ENCODE peak calls at places on chromosomes 3 and 15, in five cellular contexts. Q, F, D, G and E are unnamed samples.

GRCh38 chr3:131655076-131655685 is 152.4 kb upstream of the MRPL3 start:
- DNase-seq in Q (no peak), F (no peak), D (no peak), G (no peak), E (no peak)

GRCh38 chr3:17937081-17937480 is 194.7 kb upstream of the TBC1D5 start:
- DNase-seq in Q (no peak), F (no peak), D (no peak), G (no peak), E (no peak)

GRCh38 chr15:68700395-68701123 is 120.1 kb downstream of the ANP32A start:
- DNase-seq in Q (peak), F (peak), D (no peak), G (peak), E (no peak)

GRCh38 chr15:34644061-34644460 is 60.6 kb upstream of the GOLGA8B start:
- DNase-seq in Q (peak), F (peak), D (no peak), G (no peak), E (no peak)

GRCh38 chr3:73669268-73669667 is 44.5 kb upstream of the PDZRN3 start:
- DNase-seq in Q (peak), F (peak), D (no peak), G (no peak), E (peak)

GRCh38 chr15:73685981-73686380 is 1.8 kb downstream of the CD276 start:
- DNase-seq in Q (no peak), F (peak), D (no peak), G (no peak), E (no peak)

GRCh38 chr15:52785672-52786406 is 4.3 kb downstream of the ONECUT1 start:
- DNase-seq in Q (no peak), F (no peak), D (peak), G (no peak), E (no peak)

GRCh38 chr3:58574682-58575081 is 2.5 kb downstream of the FAM107A start:
- DNase-seq in Q (no peak), F (no peak), D (no peak), G (no peak), E (no peak)

GRCh38 chr3:66153961-66154923 is 66.6 kb upstream of the SLC25A26 start:
- DNase-seq in Q (peak), F (no peak), D (no peak), G (no peak), E (no peak)

GRCh38 chr3:53077476-53078220 is 31.8 kb upstream of the SFMBT1 start:
- DNase-seq in Q (no peak), F (no peak), D (no peak), G (no peak), E (no peak)

GRCh38 chr3:34024447-34025240 is 226.2 kb downstream of the PDCD6IP start:
- DNase-seq in Q (no peak), F (no peak), D (no peak), G (no peak), E (no peak)

DNA sequence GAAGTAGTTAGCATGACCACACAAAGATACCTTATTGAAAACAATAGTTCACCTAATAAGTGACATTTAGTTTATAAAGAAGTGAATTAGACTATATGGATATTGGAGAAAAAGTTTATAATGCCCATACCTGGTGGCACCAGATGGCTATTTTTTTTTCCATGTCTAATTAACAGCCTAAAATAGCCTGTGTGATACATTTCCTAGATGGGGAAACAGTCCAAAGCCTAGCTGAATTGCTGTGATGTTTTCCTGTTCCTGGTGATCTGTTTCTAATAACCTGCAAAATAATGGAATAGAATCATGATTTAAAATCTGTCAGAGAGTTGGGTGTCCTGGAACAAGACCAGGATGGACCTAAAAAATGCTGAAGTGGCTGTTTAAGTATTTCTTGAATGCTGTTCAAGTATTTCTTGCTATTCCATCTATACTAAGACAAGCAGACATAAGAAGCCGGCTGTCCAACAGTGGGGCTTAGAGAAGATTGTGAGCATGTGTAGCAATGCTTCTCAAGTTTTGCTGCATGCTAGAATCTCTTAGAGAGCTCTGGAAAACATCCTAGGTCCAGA is 31.3 kb downstream of the LRRC3B start:
- DNase-seq in Q (no peak), F (no peak), D (no peak), G (no peak), E (no peak)
- H2BK120ac ChIP-seq in Q (no peak), F (no peak), D (no peak), G (no peak), E (no peak)

GRCh38 chr15:39364721-39365120 is 216.2 kb upstream of the THBS1 start:
- DNase-seq in Q (no peak), F (no peak), D (no peak), G (no peak), E (no peak)

GRCh38 chr15:39367591-39367990 is 213.3 kb upstream of the THBS1 start:
- DNase-seq in Q (no peak), F (no peak), D (no peak), G (no peak), E (no peak)

GRCh38 chr15:39363761-39364586 is 216.9 kb upstream of the THBS1 start:
- DNase-seq in Q (no peak), F (no peak), D (no peak), G (no peak), E (no peak)

GRCh38 chr15:39365161-39365560 is 215.7 kb upstream of the THBS1 start:
- DNase-seq in Q (peak), F (peak), D (no peak), G (no peak), E (no peak)

DNA sequence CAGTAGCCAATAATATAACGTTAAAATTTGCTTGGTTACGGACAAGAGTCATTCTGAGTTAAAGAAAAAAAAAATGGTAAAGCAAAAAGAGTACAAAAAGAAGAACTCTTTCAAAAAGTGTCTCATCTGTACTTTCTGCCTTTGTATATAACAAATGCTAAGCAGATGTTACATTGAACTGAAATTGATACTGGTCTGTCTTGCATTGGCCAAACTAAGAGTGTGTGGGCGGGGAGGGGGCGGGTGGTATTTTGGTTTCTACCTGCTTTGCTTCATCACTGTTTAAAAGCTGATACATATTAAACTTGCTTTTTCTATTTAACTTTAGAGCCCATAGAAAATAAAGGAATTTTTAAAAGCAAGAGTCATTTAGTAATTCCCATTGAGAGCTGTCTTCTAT is 215.0 kb upstream of the THBS1 start:
- DNase-seq in Q (no peak), F (no peak), D (no peak), G (no peak), E (no peak)
- H3K4me2 ChIP-seq in Q (no peak), F (no peak), D (no peak), G (no peak), E (no peak)

DNA sequence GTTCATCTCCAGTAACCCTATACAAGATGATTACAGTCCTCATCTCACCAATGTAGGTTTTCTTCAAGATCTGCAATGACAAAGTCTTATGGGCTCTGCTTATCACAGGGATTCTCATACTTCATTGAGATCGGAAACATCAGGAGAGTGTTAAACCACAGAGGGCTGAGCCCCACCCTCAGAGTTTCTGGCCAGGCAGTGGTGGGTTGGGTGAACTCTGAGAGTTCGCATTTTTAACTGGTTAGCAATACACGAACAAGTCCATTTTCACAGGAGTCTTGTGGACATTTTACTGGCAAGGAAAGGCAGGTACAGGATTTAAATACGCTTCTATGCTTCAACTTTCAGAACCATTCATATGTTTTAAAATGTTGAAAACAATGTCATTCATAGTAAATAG is 366.7 kb upstream of the ROBO2 start:
- DNase-seq in Q (no peak), F (no peak), D (no peak), G (no peak), E (no peak)
- H2AFZ ChIP-seq in Q (no peak), F (no peak), D (no peak), G (no peak), E (no peak)

GRCh38 chr3:98556164-98557130 is 24.7 kb downstream of the GPR15 start:
- DNase-seq in Q (no peak), F (peak), D (no peak), G (no peak), E (no peak)
- H2BK120ac ChIP-seq in Q (no peak), F (no peak), D (no peak), G (no peak), E (no peak)

GRCh38 chr15:89999676-90000174 is 1.4 kb upstream of the ZNF710 start:
- DNase-seq in Q (peak), F (peak), D (peak), G (no peak), E (no peak)
- H3K4me2 ChIP-seq in Q (peak), F (peak), D (peak), G (peak), E (peak)

DNA sequence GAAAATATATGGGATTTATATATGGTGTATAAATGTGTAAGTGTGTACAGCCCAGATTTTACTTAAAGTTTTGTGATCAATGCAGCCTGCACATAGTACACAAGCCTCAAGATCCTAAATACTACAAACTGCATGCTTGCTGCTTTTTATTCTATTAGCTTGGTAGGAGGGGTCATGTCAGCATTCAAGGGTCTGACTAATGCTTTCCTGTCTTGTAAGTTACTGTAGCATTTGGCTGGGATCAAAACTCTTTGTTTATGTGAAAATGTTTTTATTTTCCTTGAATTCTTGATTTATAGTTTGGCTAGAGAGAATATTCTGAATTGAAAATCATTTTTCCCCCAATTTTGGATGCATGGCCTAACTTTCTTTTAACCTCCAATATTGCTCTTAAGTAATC is 370.9 kb downstream of the NSUN3 start:
- DNase-seq in Q (peak), F (peak), D (no peak), G (no peak), E (no peak)
- H2AFZ ChIP-seq in Q (no peak), F (no peak), D (no peak), G (no peak), E (no peak)

GRCh38 chr15:32956006-32956405 is 238.2 kb downstream of the GREM1 start:
- DNase-seq in Q (peak), F (peak), D (peak), G (no peak), E (no peak)

GRCh38 chr15:32959077-32959476 is 235.4 kb downstream of the FMN1 start:
- DNase-seq in Q (peak), F (peak), D (no peak), G (no peak), E (no peak)

GRCh38 chr15:32952062-32952461 is 234.3 kb downstream of the GREM1 start:
- DNase-seq in Q (peak), F (peak), D (no peak), G (no peak), E (no peak)

GRCh38 chr15:32957219-32957618 is 237.3 kb downstream of the FMN1 start:
- DNase-seq in Q (no peak), F (no peak), D (no peak), G (no peak), E (no peak)

GRCh38 chr15:32952901-32953889 is 235.4 kb downstream of the GREM1 start:
- DNase-seq in Q (peak), F (no peak), D (no peak), G (peak), E (no peak)
- H2BK120ac ChIP-seq in Q (peak), F (no peak), D (no peak), G (no peak), E (no peak)